ENCODE peak calls at places on chromosomes 4 and X, in four cellular contexts. X is IMR-90, I is H1, Q is mesendoderm. S is an unnamed sample.

GRCh38 chr4:121728066-121728465 is 31.3 kb upstream of the ANXA5 start:
- DNase-seq in X (peak), I (no peak), Q (no peak), S (no peak)

GRCh38 chr4:153122855-153123254 is 81.4 kb upstream of the TRIM2 start:
- DNase-seq in X (no peak), I (no peak), Q (no peak), S (no peak)

GRCh38 chr4:136653640-136654406 is 878.5 kb downstream of the PCDH18 start:
- DNase-seq in I (no peak), X (no peak), Q (no peak), S (no peak)

GRCh38 chr4:123953556-123953955 is 557.0 kb downstream of the SPRY1 start:
- DNase-seq in I (no peak), Q (peak), X (no peak), S (no peak)

GRCh38 chrX:77415161-77415560 is 32.0 kb upstream of the FGF16 start:
- DNase-seq in Q (peak), X (no peak), I (no peak), S (no peak)

GRCh38 chrX:115058276-115058675 is 40.9 kb upstream of the IL13RA2 start:
- DNase-seq in I (no peak), Q (no peak), X (peak), S (no peak)

GRCh38 chr4:41212221-41213203 is 1.8 kb downstream of the APBB2 start:
- DNase-seq in I (no peak), Q (peak), X (peak), S (no peak)

GRCh38 chrX:138875472-138875871 is 164.0 kb upstream of the FGF13 start:
- DNase-seq in I (no peak), X (no peak), Q (no peak), S (no peak)

GRCh38 chrX:26138043-26138442 is at the start of gene MAGEB18:
- DNase-seq in Q (no peak), X (no peak), I (no peak), S (no peak)

GRCh38 chrX:40035726-40036125 is 62.0 kb downstream of the BCOR start:
- DNase-seq in I (no peak), Q (no peak), X (no peak), S (no peak)

GRCh38 chr4:56298210-56298609 is 89.1 kb downstream of the AASDH start:
- DNase-seq in Q (no peak), I (no peak), X (no peak), S (no peak)

GRCh38 chr4:139077567-139078355 is 62.2 kb downstream of the NOCT start:
- DNase-seq in X (no peak), I (no peak), Q (no peak), S (no peak)

GRCh38 chr4:73707918-73708577 is 32.3 kb upstream of the CXCL8 start:
- DNase-seq in Q (peak), I (no peak), X (peak), S (no peak)

GRCh38 chrX:144586756-144587155 is 660.5 kb upstream of the SPANXN1 start:
- DNase-seq in I (no peak), Q (no peak), X (no peak), S (no peak)

GRCh38 chr4:94455081-94455480 is 3.3 kb downstream of the PDLIM5 start:
- DNase-seq in X (peak), I (no peak), Q (no peak), S (no peak)

GRCh38 chrX:130974323-130974722 is 71.3 kb upstream of the ENOX2 start:
- DNase-seq in X (peak), I (no peak), Q (no peak), S (no peak)

GRCh38 chrX:129701624-129702069 is 37.1 kb upstream of the XPNPEP2 start:
- DNase-seq in Q (no peak), X (peak), I (no peak), S (no peak)

GRCh38 chr4:169070895-169071218 is 60.8 kb upstream of the CBR4 start:
- DNase-seq in I (no peak), Q (peak), X (no peak), S (no peak)

GRCh38 chr4:169254546-169254983 is 16.2 kb downstream of the SH3RF1 start:
- DNase-seq in Q (no peak), X (peak), I (no peak), S (no peak)

GRCh38 chrX:109855501-109855900 is 122.4 kb upstream of the ACSL4 start:
- DNase-seq in X (no peak), Q (no peak), I (no peak), S (no peak)

GRCh38 chr4:161919442-161920220 is 244.2 kb downstream of the FSTL5 start:
- DNase-seq in I (no peak), Q (no peak), X (no peak), S (no peak)

GRCh38 chr4:100098011-100098545 is 92.2 kb downstream of the DDIT4L start:
- DNase-seq in X (no peak), Q (no peak), I (no peak), S (no peak)

GRCh38 chrX:23503835-23504539 is 163.3 kb upstream of the PRDX4 start:
- DNase-seq in Q (peak), X (peak), I (no peak), S (peak)

GRCh38 chr4:20987191-20987590 is 286.9 kb downstream of the PACRGL start:
- DNase-seq in I (no peak), Q (peak), X (no peak), S (no peak)

GRCh38 chrX:112863850-112864249 is 23.2 kb upstream of the AMOT start:
- DNase-seq in Q (no peak), I (no peak), X (no peak), S (no peak)
- H3K4ac ChIP-seq in Q (no peak), I (no peak), X (no peak), S (no peak)

DNA sequence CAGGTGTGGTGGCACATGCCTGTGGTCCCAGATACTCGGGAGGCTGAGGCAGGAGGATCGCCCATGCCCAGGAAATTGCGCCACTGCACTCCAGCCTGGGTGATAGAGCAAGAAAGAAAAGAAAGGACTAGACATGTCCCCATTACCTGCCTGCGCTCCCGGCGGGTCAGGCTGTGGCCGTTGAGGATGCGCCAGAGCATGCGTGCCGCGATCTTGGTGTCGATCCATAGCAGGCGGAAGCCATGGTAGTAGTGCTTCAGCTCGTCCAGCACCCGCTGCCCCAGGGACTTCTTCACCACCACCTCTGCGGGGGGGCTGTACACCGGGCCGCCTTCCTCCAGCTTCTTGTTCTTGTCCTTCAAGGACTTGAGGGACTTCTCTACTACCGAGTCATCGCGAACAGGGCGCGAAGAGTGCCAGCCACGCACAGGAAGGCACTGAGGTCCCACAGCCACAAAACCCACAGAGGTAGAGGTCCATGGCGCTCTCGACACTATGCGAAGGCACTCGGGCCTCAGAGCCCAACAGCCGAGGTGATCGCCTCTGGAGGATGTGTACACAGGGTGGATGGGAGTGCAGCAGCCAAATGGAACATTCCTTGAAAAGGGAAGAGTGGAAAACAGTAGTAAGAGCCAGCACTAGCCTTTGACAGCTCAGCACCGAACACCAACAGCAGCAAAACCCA is 14.6 kb downstream of the LETM1 start:
- DNase-seq in I (no peak), X (no peak), Q (no peak), S (no peak)
- H3K56ac ChIP-seq in I (no peak), X (no peak), Q (no peak), S (no peak)

GRCh38 chr4:7068279-7068842 is 497 bp upstream of the GRPEL1 start:
- DNase-seq in Q (no peak), X (no peak), I (peak), S (no peak)
- H3K4ac ChIP-seq in Q (no peak), X (peak), I (no peak), S (no peak)

DNA sequence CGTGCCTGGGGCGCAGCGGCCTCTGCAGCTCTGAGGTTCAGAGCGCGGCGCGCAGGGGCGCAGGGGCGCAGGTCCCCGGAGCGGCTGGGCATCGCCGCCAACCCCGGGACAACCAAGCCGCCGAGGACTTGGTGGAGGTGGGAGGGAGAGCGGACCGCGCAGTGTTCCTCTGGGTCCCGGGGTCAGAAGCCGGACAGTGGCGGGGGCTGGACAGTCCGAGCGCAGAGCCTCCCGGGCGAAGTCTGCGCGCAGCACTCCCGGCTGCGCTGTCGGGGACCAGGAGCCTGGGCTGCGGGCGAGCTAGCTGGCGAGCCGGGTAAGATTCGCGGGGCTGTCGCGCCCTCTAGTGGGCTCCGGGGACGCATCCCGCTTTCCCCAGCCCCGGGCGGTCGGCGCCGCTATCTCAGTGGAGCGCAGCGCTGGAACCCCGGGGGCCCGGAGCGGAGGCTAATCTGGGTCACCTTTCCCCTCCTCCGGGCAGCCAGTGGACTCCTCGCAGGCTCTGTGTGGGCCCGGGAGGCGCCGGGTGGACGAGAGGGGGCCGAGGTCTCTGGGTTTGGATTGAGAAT is 4.1 kb downstream of the PDGFRA start:
- DNase-seq in X (peak), I (peak), Q (peak), S (peak)
- H3K56ac ChIP-seq in X (peak), I (no peak), Q (peak), S (no peak)

DNA sequence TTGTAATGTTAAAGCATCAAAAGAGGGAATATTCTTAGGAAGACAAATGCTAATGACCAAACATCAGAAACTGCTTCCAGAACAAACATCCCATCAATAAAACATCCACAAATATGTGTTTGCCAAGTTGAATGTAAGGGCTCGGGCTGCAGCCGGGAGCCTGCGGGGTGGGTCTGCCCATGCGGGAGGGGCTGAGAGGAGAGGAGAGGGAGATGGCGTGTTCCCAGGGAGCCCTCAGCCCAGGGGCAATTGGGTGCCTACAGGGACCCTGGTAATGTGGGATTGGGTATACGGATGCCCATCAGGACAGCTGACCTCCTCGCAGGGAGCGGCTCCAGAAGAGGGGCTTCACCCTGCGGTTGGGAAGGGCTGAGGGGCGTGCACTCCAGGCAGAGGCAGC is 38.4 kb upstream of the PSAPL1 start:
- DNase-seq in I (no peak), X (no peak), Q (no peak), S (no peak)
- H3K4ac ChIP-seq in I (no peak), X (no peak), Q (no peak), S (no peak)

GRCh38 chrX:2863646-2864045 is 34.9 kb downstream of the GYG2 start:
- DNase-seq in Q (peak), I (no peak), X (peak), S (peak)
- H3K56ac ChIP-seq in Q (no peak), I (no peak), X (no peak), S (no peak)

GRCh38 chr4:48779998-48780866 is at the start of gene FRYL:
- DNase-seq in Q (peak), X (peak), I (peak), S (peak)

GRCh38 chr4:48778431-48779094 is 1.5 kb downstream of the FRYL start:
- DNase-seq in X (peak), Q (no peak), I (no peak), S (no peak)

GRCh38 chr4:48779095-48779997 is 733 bp downstream of the FRYL start:
- DNase-seq in X (peak), Q (peak), I (peak), S (peak)

GRCh38 chr4:48774760-48775398 is 5.2 kb downstream of the FRYL start:
- DNase-seq in X (no peak), Q (no peak), I (no peak), S (no peak)

DNA sequence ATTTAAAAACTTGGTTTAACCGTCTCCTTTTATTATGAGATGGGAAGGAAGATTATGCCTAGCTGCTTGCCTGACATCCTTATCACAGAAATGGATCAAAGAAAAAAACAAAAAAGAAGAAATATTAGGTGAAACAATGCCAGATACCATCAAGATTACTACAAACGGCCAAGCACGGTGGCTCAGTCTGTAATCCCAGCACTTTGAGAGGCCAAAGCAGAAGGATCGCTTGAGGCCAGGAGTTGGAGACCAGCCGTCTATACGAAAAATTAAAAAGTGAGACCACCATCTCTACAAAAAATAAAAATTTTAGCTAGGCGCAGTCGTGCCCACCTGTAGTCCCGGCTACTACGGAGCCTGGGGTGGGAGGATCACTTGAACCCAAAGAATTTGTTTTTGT is 2.3 kb downstream of the FRYL start:
- DNase-seq in Q (no peak), X (no peak), I (no peak), S (no peak)
- H3K4ac ChIP-seq in Q (no peak), X (no peak), I (no peak), S (no peak)